ENCODE peak calls at places on chromosomes 7 and 10, in five cellular contexts. W is sciatic nerve; L is right lobe of liver; E is activated CD4-positive, CD25-positive, alpha-beta regulatory T cell treated with anti-CD3 and anti-CD28 coated beads, Interleukin-2, amount 50 U/mL, for 24 hours; H is right cardiac atrium. F is an unnamed sample.

GRCh38 chr7:140284062-140284461 is 107.3 kb upstream of the KDM7A start:
- ATAC-seq in W (no peak), L (no peak), E (no peak), H (no peak), F (no peak)

GRCh38 chr10:110860576-110861241 is 11.0 kb upstream of the PDCD4 start:
- ATAC-seq in W (no peak), L (peak), E (peak), H (no peak), F (no peak)

GRCh38 chr10:20963056-20963455 is 65.9 kb upstream of the NEBL start:
- ATAC-seq in W (no peak), L (no peak), E (no peak), H (no peak), F (no peak)

GRCh38 chr10:13712799-13713581 is 126.2 kb downstream of the PRPF18 start:
- ATAC-seq in W (peak), L (peak), E (peak), H (peak), F (peak)

GRCh38 chr10:106566871-106567270 is 597.6 kb downstream of the SORCS1 start:
- ATAC-seq in W (no peak), L (no peak), E (no peak), H (no peak), F (no peak)

GRCh38 chr7:618539-619355 is 99.1 kb upstream of the PDGFA start:
- ATAC-seq in W (peak), L (peak), E (peak), H (peak), F (no peak)

GRCh38 chr7:151867912-151868804 is 8.8 kb downstream of the PRKAG2 start:
- ATAC-seq in W (peak), L (peak), E (no peak), H (peak), F (peak)

GRCh38 chr7:150502519-150502918 is 12.2 kb upstream of the GIMAP7 start:
- ATAC-seq in W (no peak), L (peak), E (peak), H (no peak), F (no peak)

GRCh38 chr7:74544706-74545469 is 91.2 kb downstream of the GTF2IRD1 start:
- ATAC-seq in W (peak), L (peak), E (no peak), H (peak), F (no peak)